ENCODE peak calls at places on chromosome 12, in eight cellular contexts. U, G, P, F, X, T, E and Y are unnamed samples.

GRCh38 chr12:98424726-98425401 is 90.5 kb upstream of the TMPO start:
- DNase-seq in U (peak), G (peak), P (peak), F (peak), X (peak), T (peak), E (peak), Y (peak)

GRCh38 chr12:68331500-68331868 is 678 bp downstream of the MDM1 start:
- DNase-seq in U (no peak), G (no peak), P (no peak), F (no peak), X (no peak), T (no peak), E (peak), Y (no peak)

GRCh38 chr12:58176296-58176869 is 235.0 kb downstream of the ATP23 start:
- DNase-seq in U (no peak), G (no peak), P (peak), F (peak), X (peak), T (no peak), E (peak), Y (no peak)

GRCh38 chr12:46160081-46160980 is 108.5 kb downstream of the SLC38A1 start:
- DNase-seq in U (no peak), G (no peak), P (no peak), F (no peak), X (no peak), T (no peak), E (peak), Y (no peak)

GRCh38 chr12:77510985-77511384 is 319.7 kb upstream of the NAV3 start:
- DNase-seq in U (no peak), G (no peak), P (no peak), F (no peak), X (no peak), T (no peak), E (no peak), Y (no peak)

GRCh38 chr12:46617167-46617566 is 208.6 kb downstream of the SLC38A4 start:
- DNase-seq in U (peak), G (no peak), P (no peak), F (peak), X (no peak), T (peak), E (no peak), Y (no peak)

GRCh38 chr12:127362121-127362520 is 904.8 kb upstream of the TMEM132C start:
- DNase-seq in U (no peak), G (no peak), P (no peak), F (no peak), X (no peak), T (no peak), E (no peak), Y (no peak)

GRCh38 chr12:82800185-82800584 is 113.5 kb downstream of the TMTC2 start:
- DNase-seq in U (no peak), G (no peak), P (no peak), F (no peak), X (no peak), T (no peak), E (no peak), Y (no peak)

GRCh38 chr12:109932878-109933503 is 32.9 kb downstream of the TCHP start:
- DNase-seq in U (no peak), G (no peak), P (no peak), F (no peak), X (no peak), T (no peak), E (no peak), Y (no peak)

GRCh38 chr12:30700216-30700900 is 4.7 kb upstream of the IPO8 start:
- DNase-seq in U (no peak), G (no peak), P (no peak), F (no peak), X (no peak), T (no peak), E (no peak), Y (no peak)

GRCh38 chr12:109606261-109607028 is 32.9 kb downstream of the MVK start:
- DNase-seq in U (no peak), G (no peak), P (no peak), F (no peak), X (no peak), T (no peak), E (no peak), Y (no peak)

GRCh38 chr12:32548691-32549412 is 130.2 kb upstream of the DNM1L start:
- DNase-seq in U (no peak), G (no peak), P (no peak), F (no peak), X (peak), T (peak), E (no peak), Y (peak)

GRCh38 chr12:115700896-115701465 is 576.5 kb downstream of the MED13L start:
- DNase-seq in U (no peak), G (no peak), P (no peak), F (no peak), X (no peak), T (no peak), E (no peak), Y (no peak)

GRCh38 chr12:54604436-54604835 is 16.0 kb upstream of the PPP1R1A start:
- DNase-seq in U (no peak), G (no peak), P (no peak), F (no peak), X (no peak), T (no peak), E (no peak), Y (no peak)

GRCh38 chr12:65900912-65901672 is 76.8 kb downstream of the HMGA2 start:
- DNase-seq in U (no peak), G (no peak), P (no peak), F (no peak), X (no peak), T (no peak), E (no peak), Y (no peak)

GRCh38 chr12:95141305-95141704 is 67.9 kb upstream of the NR2C1 start:
- DNase-seq in U (no peak), G (no peak), P (no peak), F (no peak), X (no peak), T (no peak), E (no peak), Y (no peak)

GRCh38 chr12:75721790-75722189 is 210.4 kb upstream of the KRR1 start:
- DNase-seq in U (no peak), G (no peak), P (no peak), F (no peak), X (no peak), T (no peak), E (no peak), Y (no peak)

GRCh38 chr12:105378821-105379400 is 48.4 kb downstream of the C12orf75 start:
- DNase-seq in U (no peak), G (no peak), P (no peak), F (peak), X (no peak), T (no peak), E (no peak), Y (no peak)

GRCh38 chr12:111766608-111767361 is at the start of gene ALDH2:
- DNase-seq in U (peak), G (peak), P (peak), F (peak), X (no peak), T (no peak), E (peak), Y (peak)

GRCh38 chr12:112514926-112515642 is 96.3 kb downstream of the PTPN11 start:
- DNase-seq in U (no peak), G (no peak), P (no peak), F (no peak), X (no peak), T (no peak), E (no peak), Y (no peak)